ENCODE peak calls at places on chromosomes 5 and 9, in four cellular contexts. O, Y, C and M are unnamed samples.

GRCh38 chr9:82681809-82682208 is 381.1 kb downstream of the RASEF start:
- DNase-seq in O (no peak), Y (no peak), C (no peak), M (no peak)

GRCh38 chr5:138246334-138246733 is 28.1 kb downstream of the GFRA3 start:
- DNase-seq in O (no peak), C (no peak), Y (no peak), M (no peak)

GRCh38 chr9:97534961-97535594 is 33.6 kb downstream of the TMOD1 start:
- DNase-seq in Y (no peak), O (no peak), C (no peak), M (no peak)

GRCh38 chr9:128723352-128723865 is 518 bp downstream of the ZDHHC12 start:
- DNase-seq in Y (no peak), C (no peak), O (no peak), M (peak)

GRCh38 chr5:69265931-69266330 is 31.2 kb downstream of the CDK7 start:
- DNase-seq in O (no peak), Y (peak), C (no peak), M (no peak)

GRCh38 chr9:129139233-129139992 is 28.2 kb downstream of the PTPA start:
- DNase-seq in Y (peak), O (peak), C (peak), M (peak)

GRCh38 chr5:106292654-106293053 is 1378.1 kb downstream of the EFNA5 start:
- DNase-seq in Y (no peak), O (no peak), C (peak), M (no peak)

GRCh38 chr5:172902497-172903472 is 56.4 kb upstream of the RPL26L1 start:
- DNase-seq in O (peak), C (no peak), Y (peak), M (peak)

GRCh38 chr9:130427326-130427725 is 17.4 kb upstream of the ASS1 start:
- DNase-seq in C (no peak), O (no peak), Y (no peak), M (no peak)

GRCh38 chr5:31783762-31784161 is 144.8 kb downstream of the PDZD2 start:
- DNase-seq in C (no peak), Y (no peak), O (no peak), M (no peak)

GRCh38 chr9:18349530-18349929 is 124.4 kb upstream of the ADAMTSL1 start:
- DNase-seq in C (no peak), O (no peak), Y (no peak), M (no peak)

GRCh38 chr5:77944757-77945340 is 168.7 kb upstream of the TBCA start:
- DNase-seq in O (no peak), C (no peak), Y (no peak), M (no peak)

GRCh38 chr5:88377705-88378656 is 109.3 kb upstream of the TMEM161B start:
- DNase-seq in O (no peak), C (no peak), Y (no peak), M (no peak)

GRCh38 chr9:6566409-6567139 is 79.0 kb downstream of the GLDC start:
- DNase-seq in Y (peak), C (peak), O (no peak), M (no peak)

GRCh38 chr5:173643964-173644363 is 27.5 kb upstream of the BOD1 start:
- DNase-seq in C (no peak), O (no peak), Y (no peak), M (no peak)

GRCh38 chr5:179795049-179795862 is 1.5 kb downstream of the LTC4S start:
- DNase-seq in Y (no peak), O (no peak), C (peak), M (no peak)

GRCh38 chr5:32522429-32523143 is 62.8 kb upstream of the SUB1 start:
- DNase-seq in O (no peak), Y (no peak), C (no peak), M (no peak)

GRCh38 chr9:128160603-128160987 is 530 bp downstream of the BBLN start:
- DNase-seq in Y (no peak), O (no peak), C (no peak), M (no peak)

GRCh38 chr9:122134822-122135528 is 24.6 kb downstream of the NDUFA8 start:
- DNase-seq in C (no peak), O (no peak), Y (no peak), M (no peak)
- TF ChIP-seq CTCF in C (no peak), O (no peak), Y (no peak), M (no peak)

GRCh38 chr5:103624748-103625147 is 62.2 kb upstream of the NUDT12 start:
- DNase-seq in C (no peak), Y (no peak), O (no peak), M (no peak)

GRCh38 chr5:103617913-103618312 is 55.3 kb upstream of the NUDT12 start:
- DNase-seq in O (no peak), Y (no peak), C (no peak), M (no peak)

GRCh38 chr5:103621548-103621930 is 59.0 kb upstream of the NUDT12 start:
- DNase-seq in O (no peak), Y (no peak), C (no peak), M (no peak)

GRCh38 chr5:103624035-103624461 is 61.5 kb upstream of the NUDT12 start:
- DNase-seq in Y (no peak), O (no peak), C (peak), M (no peak)

GRCh38 chr5:103620851-103621547 is 58.4 kb upstream of the NUDT12 start:
- DNase-seq in O (no peak), Y (no peak), C (peak), M (no peak)
- TF ChIP-seq CTCF in O (no peak), Y (no peak), C (no peak), M (no peak)

GRCh38 chr9:134041649-134041962 is 16.3 kb downstream of the BRD3OS start:
- DNase-seq in C (no peak), O (no peak), Y (no peak), M (no peak)

GRCh38 chr9:134039386-134040175 is 14.3 kb downstream of the BRD3OS start:
- DNase-seq in C (no peak), Y (no peak), O (no peak), M (no peak)

GRCh38 chr9:134040176-134040565 is 14.9 kb downstream of the BRD3OS start:
- DNase-seq in C (no peak), Y (no peak), O (no peak), M (no peak)

GRCh38 chr9:134043531-134043988 is 18.3 kb downstream of the BRD3OS start:
- DNase-seq in O (no peak), C (no peak), Y (no peak), M (no peak)

DNA sequence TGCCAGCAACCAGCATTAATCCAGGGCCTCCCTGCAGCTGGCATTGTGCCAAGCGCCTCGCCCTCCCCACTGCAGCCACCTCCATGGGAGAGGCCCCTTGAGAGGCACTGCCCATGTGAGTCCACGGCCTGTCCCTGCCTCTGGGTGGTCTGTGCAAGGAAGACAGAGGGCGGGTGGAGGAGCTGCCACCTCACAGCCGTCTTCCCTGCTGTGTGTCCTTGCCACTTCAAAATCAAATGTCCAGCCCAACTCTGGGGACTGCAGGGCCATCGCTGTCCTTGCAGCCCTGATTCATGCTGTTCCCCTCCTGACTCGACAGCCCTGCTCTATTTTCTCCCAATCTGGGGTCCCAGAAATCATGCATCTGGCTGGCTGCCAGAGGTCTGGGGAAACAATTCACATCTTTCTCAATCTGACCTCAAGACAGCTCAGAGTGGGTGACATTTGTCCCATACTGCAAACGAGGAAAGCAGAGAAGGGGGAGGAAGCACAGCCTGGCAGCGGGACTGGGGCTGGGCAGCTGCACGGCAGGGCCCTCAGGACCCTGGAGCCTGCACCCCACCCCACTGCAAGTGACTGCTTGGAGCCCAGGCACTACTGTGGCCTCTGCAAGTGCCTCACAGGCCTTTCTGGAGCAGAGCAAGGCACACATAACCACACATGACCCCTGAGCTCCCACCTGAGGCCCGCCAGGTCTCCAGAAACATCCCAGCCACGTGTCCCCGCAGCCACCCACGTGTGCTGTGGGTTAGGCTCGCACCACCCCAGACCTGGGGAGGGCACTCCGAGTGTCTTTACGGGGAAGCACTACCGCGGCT is 15.8 kb downstream of the BRD3OS start:
- DNase-seq in Y (no peak), C (no peak), O (no peak), M (no peak)
- TF ChIP-seq CTCF in Y (no peak), C (no peak), O (no peak), M (no peak)

DNA sequence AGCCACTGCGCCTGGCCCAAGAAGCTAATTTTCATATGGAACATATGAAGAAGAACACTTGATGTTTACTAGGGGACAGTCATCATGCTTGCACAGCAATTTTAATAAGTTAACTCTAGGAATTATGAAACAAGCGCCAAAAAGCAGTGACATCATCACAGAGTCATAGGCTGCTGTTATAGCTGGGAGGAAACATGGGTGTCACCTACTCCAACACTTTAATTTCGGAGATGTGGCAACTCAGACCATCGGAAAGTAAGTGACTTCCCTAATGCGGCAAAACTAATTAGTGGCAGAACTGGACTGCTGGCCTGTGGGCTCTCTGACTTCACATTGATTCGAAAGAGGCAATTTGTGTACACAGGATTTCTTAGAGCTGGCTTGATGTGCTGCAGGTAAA is 38.1 kb upstream of the EQTN start:
- DNase-seq in Y (no peak), C (no peak), O (no peak), M (no peak)
- TF ChIP-seq CTCF in Y (no peak), C (no peak), O (no peak), M (no peak)

DNA sequence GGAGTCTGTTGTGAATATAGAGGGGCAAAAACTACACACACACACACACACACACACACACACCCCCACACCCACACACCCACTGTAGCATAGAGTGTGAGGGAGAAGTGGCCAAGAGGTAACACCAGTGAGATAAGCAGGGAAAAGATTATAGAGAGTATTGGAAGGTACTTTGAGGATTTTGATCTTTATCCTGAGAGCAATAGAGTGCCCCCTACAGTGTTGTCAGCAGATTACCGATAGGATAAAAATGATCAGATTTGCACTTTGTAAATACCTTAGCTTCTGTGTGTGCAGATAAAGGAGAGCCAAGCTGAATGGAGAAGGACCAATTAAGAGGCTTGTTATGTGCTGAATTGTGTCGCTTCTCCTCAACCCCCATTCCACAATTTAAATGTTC is 32.3 kb downstream of the ERCC6L2 start:
- DNase-seq in O (no peak), C (no peak), Y (no peak), M (no peak)
- TF ChIP-seq CTCF in O (peak), C (no peak), Y (peak), M (peak)

GRCh38 chr5:96936431-96937221 is 746 bp downstream of the LNPEP start:
- DNase-seq in Y (peak), O (peak), C (peak), M (no peak)

GRCh38 chr5:96935556-96936430 is at the start of gene LNPEP:
- DNase-seq in O (peak), Y (peak), C (peak), M (peak)

GRCh38 chr5:96933764-96934163 is 2.1 kb upstream of the LNPEP start:
- DNase-seq in Y (no peak), C (no peak), O (no peak), M (no peak)

GRCh38 chr5:96934291-96934694 is 1.6 kb upstream of the LNPEP start:
- DNase-seq in C (no peak), O (no peak), Y (peak), M (no peak)

DNA sequence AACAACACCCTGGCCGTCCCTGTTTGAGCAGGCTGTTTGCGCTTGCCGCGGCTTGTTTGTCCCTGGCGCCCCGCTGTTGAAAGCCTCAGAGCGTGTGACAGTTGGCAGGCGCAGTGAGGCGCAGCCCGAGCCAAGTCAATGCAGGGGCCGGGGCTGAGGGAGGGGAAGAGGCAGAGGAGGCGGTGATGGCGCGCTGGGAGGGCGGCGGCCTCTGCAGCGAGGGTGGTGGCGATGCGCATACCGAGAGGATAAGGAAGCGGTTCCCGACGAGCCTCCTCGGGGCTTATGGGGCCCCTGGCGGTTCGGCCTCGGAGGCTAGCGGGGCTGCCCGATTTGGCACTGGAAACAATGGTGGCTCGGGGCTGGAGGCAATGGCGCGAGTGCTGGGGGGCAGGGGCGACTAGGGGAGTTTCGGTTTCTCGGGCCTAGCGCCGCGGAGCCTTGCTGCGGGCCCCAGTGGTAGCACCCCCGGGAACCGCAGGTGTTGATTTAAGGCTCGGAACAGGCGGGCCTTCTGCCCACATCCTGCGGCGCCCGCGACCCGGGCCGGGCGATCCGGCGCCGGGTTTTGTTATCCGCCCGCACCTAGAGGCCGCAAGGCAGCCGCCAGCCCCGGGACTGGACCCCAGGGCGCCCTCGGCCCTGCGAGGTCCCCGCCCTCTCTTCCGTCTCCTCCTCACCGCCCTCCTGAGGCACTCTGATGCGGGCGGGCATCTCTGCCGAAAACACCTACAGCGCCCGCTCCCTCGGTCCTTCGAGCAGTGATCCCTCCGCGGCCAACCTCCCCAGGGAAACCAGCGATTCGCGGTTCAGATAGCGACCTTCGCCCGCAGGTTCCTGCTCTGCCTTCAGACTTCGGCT is 955 bp upstream of the LNPEP start:
- DNase-seq in C (peak), O (peak), Y (peak), M (no peak)
- TF ChIP-seq CTCF in C (no peak), O (peak), Y (no peak), M (no peak)

DNA sequence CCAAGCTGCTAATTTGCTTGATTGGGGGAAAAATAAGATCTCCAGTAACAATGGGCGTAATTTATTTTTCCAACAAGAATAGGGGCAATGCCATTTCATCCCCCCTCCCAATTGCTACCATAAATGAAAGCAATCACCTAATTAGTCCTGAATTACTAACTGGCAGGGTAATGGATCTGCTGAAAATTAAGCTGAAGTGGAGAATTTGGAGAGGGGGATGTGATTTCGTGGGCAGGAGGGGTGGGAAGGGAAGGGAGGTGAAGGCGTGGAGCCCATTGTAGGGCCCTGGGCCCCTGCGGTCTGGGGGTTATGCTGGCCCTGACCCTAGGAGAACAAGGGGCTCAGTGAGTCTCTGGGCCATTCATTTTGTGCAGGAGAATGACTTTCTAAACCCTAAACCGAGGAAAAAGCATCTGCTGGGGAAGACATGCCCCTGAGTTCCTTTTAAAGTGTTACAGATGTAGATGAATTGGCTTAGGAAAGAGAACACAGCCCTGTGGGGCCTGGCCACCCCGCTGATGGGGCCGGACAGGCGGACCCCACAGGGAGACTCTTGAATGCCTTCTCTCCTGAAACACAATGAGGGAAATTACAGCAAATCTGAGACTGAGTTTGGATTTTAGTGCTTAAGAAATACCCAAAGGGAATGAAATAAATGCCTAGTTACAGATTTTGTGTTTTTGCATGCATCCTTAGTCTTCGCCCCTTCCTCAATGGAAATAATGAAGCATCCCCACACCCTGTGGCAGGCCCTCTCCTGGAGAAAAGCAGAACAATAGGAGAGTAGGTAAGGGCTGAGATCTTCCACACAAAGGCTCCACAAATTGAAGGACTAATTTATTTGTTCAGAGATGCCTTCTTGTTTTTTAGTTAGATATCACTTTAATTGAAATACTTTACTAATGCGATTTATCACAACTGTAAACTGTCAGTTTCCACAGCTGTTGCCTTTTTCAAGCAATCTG is 143.2 kb downstream of the PSAT1 start:
- DNase-seq in C (no peak), O (no peak), Y (no peak), M (no peak)
- TF ChIP-seq CTCF in C (no peak), O (no peak), Y (no peak), M (no peak)

DNA sequence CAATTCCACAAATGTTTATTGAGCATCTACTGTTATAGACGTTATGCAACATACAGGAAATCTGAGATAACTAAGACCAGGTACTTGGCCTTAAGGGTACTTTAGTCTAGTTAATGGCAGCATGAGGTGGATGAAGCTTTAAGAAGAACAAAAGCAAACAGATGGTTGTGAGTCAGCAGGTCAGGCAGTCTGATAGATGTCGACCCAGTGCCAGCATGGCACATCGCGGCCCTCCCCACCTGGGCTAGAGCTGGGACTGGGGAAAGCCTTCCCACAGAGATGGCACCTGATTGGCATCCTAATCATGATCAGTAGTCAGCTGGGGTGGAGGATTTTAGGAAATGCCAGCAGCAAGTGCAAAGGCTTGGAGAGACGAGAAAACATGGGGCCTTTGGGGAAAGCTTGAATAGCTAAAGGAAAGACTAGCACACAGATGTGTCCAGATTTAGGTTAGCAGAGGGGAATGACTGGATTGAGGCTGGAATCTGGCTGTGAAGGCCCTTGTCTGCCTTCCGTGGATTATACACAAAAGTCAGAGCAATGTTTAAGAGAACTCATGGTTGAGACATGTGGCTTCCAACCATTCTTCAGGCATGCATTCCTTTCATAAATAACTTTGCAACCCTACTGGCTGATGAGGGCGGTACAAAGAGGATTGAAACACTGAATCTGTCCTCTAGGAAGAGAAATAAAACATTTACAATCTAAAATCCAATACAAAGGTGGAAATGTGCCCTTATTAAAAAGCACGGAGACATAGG is 395.4 kb upstream of the WWC1 start:
- DNase-seq in C (no peak), O (no peak), Y (no peak), M (no peak)
- TF ChIP-seq CTCF in C (no peak), O (no peak), Y (no peak), M (no peak)